ENCODE peak calls at places on chromosomes 12 and 14, in four cellular contexts. D is fibroblast of lung, K is adrenal gland, C is heart right ventricle. Q is an unnamed sample.

GRCh38 chr14:49995162-49995561 is 102.3 kb downstream of the ARF6 start:
- DNase-seq in C (no peak), D (peak), K (no peak), Q (no peak)

GRCh38 chr12:25056011-25056410 is 107.1 kb upstream of the BCAT1 start:
- DNase-seq in K (no peak), D (no peak), C (no peak), Q (no peak)

GRCh38 chr12:132143328-132144071 is 619 bp downstream of the DDX51 start:
- DNase-seq in C (no peak), D (no peak), K (no peak), Q (no peak)

GRCh38 chr14:48250575-48250974 is 575.2 kb upstream of the MDGA2 start:
- DNase-seq in K (peak), C (no peak), D (no peak), Q (no peak)

GRCh38 chr12:106760184-106760531 is 14.3 kb upstream of the RIC8B start:
- DNase-seq in D (peak), K (no peak), C (no peak), Q (no peak)

GRCh38 chr12:22700126-22700525 is 75.2 kb downstream of the ETNK1 start:
- DNase-seq in C (no peak), K (no peak), D (peak), Q (no peak)

GRCh38 chr12:24561882-24562760 is 386.8 kb downstream of the BCAT1 start:
- DNase-seq in C (peak), D (peak), K (peak), Q (peak)

GRCh38 chr12:75825686-75826085 is 205.9 kb downstream of the PHLDA1 start:
- DNase-seq in C (no peak), D (peak), K (no peak), Q (no peak)

GRCh38 chr14:69592923-69593677 is 18.3 kb upstream of the SUSD6 start:
- DNase-seq in D (peak), C (peak), K (no peak), Q (no peak)

GRCh38 chr12:5622280-5622679 is 190.4 kb downstream of the NTF3 start:
- DNase-seq in K (peak), C (no peak), D (no peak), Q (no peak)

GRCh38 chr12:81450920-81451739 is 308.0 kb downstream of the PPFIA2 start:
- DNase-seq in D (peak), K (peak), C (peak), Q (no peak)

GRCh38 chr14:23115918-23116317 is 3.1 kb downstream of the CEBPE start:
- DNase-seq in K (no peak), D (no peak), C (no peak), Q (no peak)

GRCh38 chr12:92244036-92244435 is 98.4 kb upstream of the BTG1 start:
- DNase-seq in K (peak), C (peak), D (no peak), Q (no peak)

GRCh38 chr12:64665506-64665905 is 55.2 kb downstream of the RASSF3 start:
- DNase-seq in D (no peak), K (peak), C (no peak), Q (no peak)

GRCh38 chr12:85835810-85836715 is at the start of gene RASSF9:
- DNase-seq in K (peak), C (peak), D (peak), Q (peak)

GRCh38 chr14:80942158-80942738 is 710 bp upstream of the CEP128 start:
- DNase-seq in K (no peak), C (no peak), D (no peak), Q (no peak)

GRCh38 chr12:103278329-103278728 is 217.4 kb downstream of the C12orf42 start:
- DNase-seq in C (no peak), K (no peak), D (no peak), Q (no peak)

GRCh38 chr14:90382491-90383125 is 14.2 kb upstream of the CALM1 start:
- DNase-seq in D (peak), C (peak), K (peak), Q (peak)

GRCh38 chr12:92973614-92974013 is 44.5 kb upstream of the EEA1 start:
- DNase-seq in D (peak), K (no peak), C (no peak), Q (no peak)

GRCh38 chr12:48189331-48190125 is 6.1 kb downstream of the CCDC184 start:
- DNase-seq in K (peak), D (peak), C (peak), Q (peak)

GRCh38 chr14:63642229-63642611 is 549 bp upstream of the WDR89 start:
- DNase-seq in C (peak), K (peak), D (peak), Q (peak)

GRCh38 chr12:94027561-94027960 is 120.8 kb upstream of the PLXNC1 start:
- DNase-seq in K (no peak), D (no peak), C (no peak), Q (no peak)

GRCh38 chr14:77638738-77639137 is 22.3 kb upstream of the SPTLC2 start:
- DNase-seq in D (peak), K (no peak), C (no peak), Q (no peak)

GRCh38 chr12:110369992-110370391 is 33.5 kb downstream of the ANAPC7 start:
- DNase-seq in C (no peak), K (no peak), D (no peak), Q (no peak)

GRCh38 chr14:68089146-68089715 is 269.7 kb downstream of the RAD51B start:
- DNase-seq in K (peak), C (no peak), D (peak), Q (no peak)

GRCh38 chr12:72207094-72207493 is 65.1 kb upstream of the TRHDE start:
- DNase-seq in C (no peak), D (no peak), K (no peak), Q (no peak)

GRCh38 chr14:47439953-47440352 is 235.5 kb downstream of the MDGA2 start:
- DNase-seq in D (no peak), C (no peak), K (no peak), Q (no peak)

GRCh38 chr12:15232959-15233358 is 11.7 kb upstream of the RERG start:
- DNase-seq in K (no peak), C (no peak), D (no peak), Q (no peak)

GRCh38 chr12:93177208-93178153 is 200.2 kb upstream of the NUDT4 start:
- DNase-seq in C (no peak), K (peak), D (peak), Q (no peak)

GRCh38 chr14:104695660-104696000 is 6.2 kb downstream of the INF2 start:
- DNase-seq in D (no peak), C (no peak), K (no peak), Q (no peak)
- H3K27ac ChIP-seq in D (no peak), C (peak), K (no peak), Q (peak)

GRCh38 chr14:29927596-29928341 is at the start of gene PRKD1:
- DNase-seq in D (peak), K (peak), C (peak), Q (peak)
- TF ChIP-seq CTCF in D (no peak), K (peak), C (peak), Q (peak)

GRCh38 chr12:7065073-7065623 is 4.6 kb downstream of the C1S start:
- DNase-seq in D (no peak), K (no peak), C (no peak), Q (no peak)

GRCh38 chr12:7067096-7067495 is 6.6 kb downstream of the C1S start:
- DNase-seq in D (no peak), C (no peak), K (no peak), Q (no peak)

GRCh38 chr12:7068240-7068993 is 7.9 kb downstream of the C1S start:
- DNase-seq in K (no peak), D (peak), C (peak), Q (peak)

GRCh38 chr12:7064516-7064915 is 4.0 kb downstream of the C1S start:
- DNase-seq in D (no peak), C (no peak), K (no peak), Q (no peak)

GRCh38 chr12:7066596-7066995 is 6.1 kb downstream of the C1S start:
- DNase-seq in K (no peak), C (no peak), D (no peak), Q (no peak)
- H3K27ac ChIP-seq in K (no peak), C (no peak), D (no peak), Q (no peak)

DNA sequence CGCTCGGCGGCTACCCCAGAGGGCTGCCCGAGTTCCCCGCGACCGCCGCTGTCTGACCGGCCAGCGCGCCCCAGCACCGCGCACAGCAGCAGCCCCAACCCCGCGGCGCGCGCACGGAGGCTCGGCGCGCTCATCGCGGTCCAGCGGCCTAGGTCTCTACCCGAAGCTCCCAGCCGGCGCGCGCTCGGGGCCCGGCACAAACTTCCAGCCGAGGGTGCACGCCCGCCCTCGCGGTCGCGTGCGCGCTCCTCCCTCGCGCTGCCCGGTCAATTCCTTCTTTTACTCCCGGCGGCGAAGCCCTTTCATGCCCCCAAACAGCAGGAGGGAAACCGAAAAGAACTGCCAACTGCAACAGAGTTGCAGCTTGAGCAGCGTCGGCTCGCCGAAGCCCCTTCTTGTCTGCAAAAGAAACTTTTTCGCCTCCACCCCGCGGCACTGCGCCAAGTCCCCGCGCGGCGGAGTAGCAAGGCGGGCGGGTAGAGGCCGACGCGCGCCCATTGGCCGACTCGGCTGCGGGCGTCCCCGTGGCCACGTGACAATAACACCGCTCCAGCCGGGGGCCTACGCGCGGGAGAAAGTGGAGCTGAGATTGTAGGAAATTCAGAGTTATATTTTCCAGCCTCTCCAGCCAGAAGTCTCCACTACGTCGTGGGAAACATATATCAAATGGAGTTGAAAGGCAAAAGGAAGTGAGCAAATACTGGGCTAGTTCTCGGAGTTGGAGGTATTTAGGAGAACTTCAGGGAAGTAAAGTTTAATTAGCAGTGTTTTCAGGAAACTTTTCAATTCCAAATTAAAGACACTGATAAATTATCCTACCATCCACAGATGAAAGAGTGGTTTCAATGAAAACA is at the start of gene LRIG3:
- DNase-seq in K (peak), C (peak), D (peak), Q (peak)
- TF ChIP-seq CTCF in K (no peak), C (no peak), D (no peak), Q (peak)

GRCh38 chr12:113140706-113141105 is 5.1 kb upstream of the RASAL1 start:
- DNase-seq in D (no peak), K (no peak), C (no peak), Q (no peak)

GRCh38 chr12:113144771-113145170 is 4.8 kb upstream of the CFAP73 start:
- DNase-seq in K (no peak), D (no peak), C (no peak), Q (no peak)

GRCh38 chr12:113142886-113143329 is 6.6 kb upstream of the CFAP73 start:
- DNase-seq in D (no peak), K (no peak), C (no peak), Q (no peak)

GRCh38 chr12:113143959-113144358 is 5.6 kb upstream of the CFAP73 start:
- DNase-seq in C (no peak), D (no peak), K (no peak), Q (no peak)

DNA sequence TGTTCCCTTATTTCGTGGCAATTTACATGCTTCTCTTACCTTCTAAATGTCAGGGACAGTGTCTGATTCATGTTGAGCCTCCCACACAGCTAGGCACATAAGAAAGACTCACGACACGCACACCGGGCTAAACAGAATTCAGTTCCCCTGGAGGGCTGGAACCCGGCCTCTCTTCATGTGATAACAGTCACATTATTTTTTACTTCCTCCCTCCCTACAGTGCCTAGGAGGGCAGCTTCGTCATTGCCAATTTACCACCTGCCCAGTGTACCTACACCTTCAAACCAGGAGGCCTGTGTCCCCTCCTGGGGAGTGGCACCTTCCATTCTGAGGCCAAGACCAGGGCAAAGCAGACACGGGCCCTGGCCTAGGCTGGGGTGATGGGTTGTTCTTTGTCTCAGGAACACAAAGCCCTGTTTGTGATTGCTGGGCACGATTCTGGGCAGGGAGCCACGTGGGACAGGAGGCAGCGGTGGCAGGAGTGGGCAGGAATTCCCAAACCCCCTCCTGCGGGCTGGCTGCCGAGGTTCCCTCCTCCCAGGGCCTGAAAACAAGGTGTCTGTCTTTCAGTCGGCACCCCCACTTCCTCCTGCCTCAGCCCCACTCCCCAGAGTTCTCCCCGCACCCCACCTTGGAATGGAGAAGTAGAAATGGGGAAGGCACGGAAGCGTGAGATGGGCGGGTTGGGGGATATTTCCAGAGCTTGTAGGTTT is 6.8 kb upstream of the RASAL1 start:
- DNase-seq in D (no peak), K (peak), C (no peak), Q (peak)
- H3K27ac ChIP-seq in D (no peak), K (peak), C (no peak), Q (peak)

DNA sequence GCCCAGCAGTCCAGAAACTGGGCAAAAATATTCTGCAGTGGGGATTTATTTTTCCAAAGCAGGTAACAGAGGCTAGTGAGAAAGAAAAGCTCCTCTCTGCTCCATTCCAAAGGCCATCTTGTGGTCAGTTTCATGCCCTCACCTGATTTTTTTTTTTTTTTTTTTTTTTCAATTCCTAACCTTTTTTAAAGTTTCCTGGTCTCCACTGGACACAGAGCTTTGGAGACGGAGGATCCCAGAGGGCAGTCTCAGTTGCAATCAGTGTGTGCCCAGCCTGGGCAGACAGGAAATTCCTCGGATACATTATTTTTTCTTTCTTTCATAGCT is 178.7 kb upstream of the BCL2L14 start:
- DNase-seq in C (no peak), K (no peak), D (no peak), Q (no peak)
- TF ChIP-seq CTCF in C (no peak), K (no peak), D (peak), Q (peak)

GRCh38 chr12:27671865-27672264 is 24.4 kb upstream of the REP15 start:
- DNase-seq in C (no peak), K (no peak), D (no peak), Q (no peak)
- H3K27ac ChIP-seq in C (peak), K (peak), D (no peak), Q (peak)